ENCODE peak calls at places on chromosome 20, in four cellular contexts. G is right lobe of liver, N is hepatocyte, M is endothelial cell of umbilical vein. D is an unnamed sample. For H3K4me1, the result is how much of the 10 kb centered on the place peaks cover.

GRCh38 chr20:16599257-16599656 is 26.0 kb upstream of the KIF16B start:
- DNase-seq in G (no peak), N (no peak), M (no peak), D (no peak)

GRCh38 chr20:53371216-53371615 is 222.4 kb downstream of the ZNF217 start:
- DNase-seq in G (no peak), N (no peak), M (no peak), D (no peak)

GRCh38 chr20:49325981-49326380 is 48.1 kb upstream of the ZNFX1 start:
- DNase-seq in G (no peak), N (no peak), M (no peak), D (no peak)

GRCh38 chr20:1326031-1326930 is 2.7 kb downstream of the SDCBP2 start:
- DNase-seq in G (no peak), N (peak), M (peak), D (peak)

GRCh38 chr20:381581-382290 is 1.2 kb downstream of the TRIB3 start:
- DNase-seq in G (peak), N (peak), M (peak), D (peak)

GRCh38 chr20:32126919-32127318 is 17.4 kb downstream of the TM9SF4 start:
- DNase-seq in G (no peak), N (no peak), M (no peak), D (no peak)

GRCh38 chr20:63246490-63247284 is 7.6 kb downstream of the NKAIN4 start:
- DNase-seq in G (no peak), N (no peak), M (no peak), D (no peak)

GRCh38 chr20:44024820-44025580 is 110.3 kb downstream of the TOX2 start:
- DNase-seq in G (peak), N (no peak), M (no peak), D (no peak)

GRCh38 chr20:51525241-51526104 is 17.0 kb downstream of the NFATC2 start:
- DNase-seq in G (no peak), N (no peak), M (peak), D (no peak)

DNA sequence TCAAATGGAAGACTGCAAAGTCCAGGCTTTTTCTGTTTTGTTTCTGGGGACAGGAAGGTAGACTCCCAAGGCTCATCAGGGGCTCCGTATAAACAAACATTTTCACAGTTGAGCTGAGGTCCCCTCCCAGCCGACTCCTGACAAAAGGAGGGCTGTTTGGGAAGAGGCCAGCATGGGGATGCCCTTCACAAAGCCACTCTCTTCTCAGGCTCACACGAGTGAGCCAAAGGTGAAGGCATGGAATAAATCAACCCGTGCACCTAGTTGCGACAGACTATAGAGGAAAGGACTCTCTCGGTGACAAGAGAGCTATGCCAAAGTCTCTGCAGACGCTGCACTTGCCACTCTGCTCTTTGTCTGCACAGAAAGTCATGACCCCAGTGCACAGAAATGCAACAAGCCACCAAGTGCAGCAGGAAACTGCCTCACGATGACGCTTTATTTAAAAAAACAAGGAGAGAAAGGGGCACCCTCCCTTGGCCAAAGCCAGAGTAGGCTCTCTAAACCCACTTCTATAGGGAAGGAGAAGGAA is 21.1 kb downstream of the JAG1 start:
- DNase-seq in G (no peak), N (no peak), M (peak), D (no peak)
- H3K4me1 ChIP-seq in G (under half), N (under half), M (under half), D (under half)

GRCh38 chr20:54714817-54715216 is 239.4 kb downstream of the DOK5 start:
- DNase-seq in G (no peak), N (no peak), M (no peak), D (no peak)
- H3K4me3 ChIP-seq in G (no peak), N (no peak), M (no peak), D (no peak)

DNA sequence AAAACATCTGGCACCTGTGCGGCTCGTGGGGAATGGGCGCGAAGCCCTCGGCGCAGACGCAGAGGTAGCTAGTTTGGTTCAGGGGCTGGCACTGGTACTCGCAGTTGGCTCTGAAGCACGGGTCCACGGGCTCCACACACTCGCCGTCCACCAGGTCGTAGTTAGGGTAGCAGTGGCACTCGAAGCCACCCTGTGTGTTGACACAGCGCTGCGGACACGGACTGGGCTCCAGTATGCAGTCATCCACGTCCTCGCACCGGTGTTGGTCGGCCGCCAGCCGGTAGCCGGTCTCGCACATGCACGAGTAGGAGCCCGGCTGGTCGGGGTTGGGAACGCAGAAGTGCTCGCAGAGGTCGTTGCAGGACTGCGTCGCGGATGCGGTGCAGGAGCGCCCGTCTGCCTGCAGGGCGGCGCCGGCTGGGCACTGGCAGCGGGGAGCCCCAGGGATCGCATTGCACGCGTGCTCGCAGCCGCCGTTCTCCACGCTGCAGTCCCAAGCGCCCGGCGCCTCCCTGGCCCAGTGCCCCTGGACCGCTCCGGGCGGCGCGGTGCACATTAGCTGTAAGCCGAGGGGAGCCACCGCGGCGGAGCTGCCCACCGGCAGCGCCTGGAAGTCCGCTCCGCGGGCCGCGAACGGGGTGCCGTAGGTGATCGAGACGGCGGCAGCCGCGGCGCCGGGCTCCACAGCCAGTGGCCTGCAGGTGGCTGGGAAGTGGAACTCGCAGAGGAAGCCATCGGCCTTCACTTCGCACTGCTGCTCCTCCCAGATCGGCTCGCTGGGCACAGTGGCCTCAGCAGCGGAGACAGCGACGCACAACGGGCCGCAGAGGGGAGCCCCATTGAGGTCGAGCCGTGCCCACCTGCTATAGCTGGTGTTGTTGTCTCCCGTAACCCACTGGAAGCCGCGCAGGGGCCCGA is 930 bp downstream of the THBD start:
- DNase-seq in G (peak), N (peak), M (peak), D (no peak)
- H3K4me1 ChIP-seq in G (under half), N (under half), M (under half), D (under half)

DNA sequence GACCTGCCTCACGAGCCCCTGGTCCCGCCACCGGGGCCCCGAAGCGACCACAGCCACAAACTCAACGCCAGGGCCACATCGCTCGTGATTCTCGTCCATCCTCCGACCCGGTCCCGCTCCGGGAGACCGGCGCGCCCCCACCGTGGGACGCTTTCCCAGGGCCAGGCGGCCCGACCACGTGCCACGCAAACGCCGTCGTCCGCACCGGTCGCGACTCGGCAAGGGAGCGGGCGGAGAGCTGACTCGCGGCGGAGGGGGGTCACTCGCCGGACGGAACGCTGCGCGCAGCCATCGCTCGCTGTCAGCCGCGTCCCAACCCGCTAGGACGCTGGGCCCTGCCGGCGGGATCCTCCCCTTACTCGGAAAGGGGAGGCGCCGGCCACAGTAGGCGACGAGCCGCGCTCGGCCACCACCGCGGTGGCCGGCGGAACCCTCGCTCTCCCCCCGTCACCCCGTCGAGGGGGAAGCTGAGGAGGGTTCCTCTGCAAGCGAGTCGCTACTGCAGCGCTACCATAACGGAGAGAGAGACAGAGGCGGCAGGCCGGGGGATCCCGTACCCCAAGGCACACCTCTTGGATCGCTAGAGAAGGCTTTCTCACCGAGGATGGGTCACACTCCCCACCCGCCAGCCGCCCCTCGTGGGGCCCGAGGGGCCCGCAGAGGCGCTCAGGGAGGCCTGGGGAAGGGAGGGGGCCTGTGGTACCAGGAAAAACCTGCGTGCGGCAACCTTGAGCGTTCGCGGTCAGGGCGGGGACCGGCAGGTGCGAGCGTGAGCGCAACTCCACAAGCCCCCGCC is 511.8 kb upstream of the ZNF337 start:
- DNase-seq in G (no peak), N (peak), M (no peak), D (peak)
- H3K4me3 ChIP-seq in G (no peak), N (peak), M (no peak), D (peak)